ENCODE peak calls at places on chromosomes 1 and 21, in six cellular contexts. X, I, H, T, U and P are unnamed samples.

GRCh38 chr1:3005771-3006170 is 15.5 kb upstream of the ACTRT2 start:
- DNase-seq in X (no peak), I (no peak), H (no peak), T (no peak), U (no peak), P (no peak)

GRCh38 chr1:191016765-191017164 is 539.1 kb upstream of the BRINP3 start:
- DNase-seq in X (no peak), I (no peak), H (no peak), T (no peak), U (no peak), P (no peak)

GRCh38 chr1:208247696-208248095 is 3.5 kb upstream of the PLXNA2 start:
- DNase-seq in X (no peak), I (no peak), H (no peak), T (no peak), U (no peak), P (no peak)

GRCh38 chr1:95226781-95227660 is 7.0 kb upstream of the RWDD3 start:
- DNase-seq in X (no peak), I (no peak), H (no peak), T (no peak), U (no peak), P (no peak)

GRCh38 chr1:70504176-70504820 is 93.2 kb downstream of the CTH start:
- DNase-seq in X (no peak), I (no peak), H (peak; percentile 56), T (peak; percentile 29), U (no peak), P (peak; percentile 21)

GRCh38 chr1:53303175-53303574 is 24.7 kb downstream of the LRP8 start:
- DNase-seq in X (no peak), I (no peak), H (no peak), T (no peak), U (no peak), P (no peak)

GRCh38 chr1:54767526-54767925 is 3.2 kb upstream of the PARS2 start:
- DNase-seq in X (no peak), I (no peak), H (no peak), T (no peak), U (no peak), P (no peak)

GRCh38 chr21:34669149-34669879 is 520 bp downstream of the CLIC6 start:
- DNase-seq in X (no peak), I (no peak), H (no peak), T (no peak), U (no peak), P (no peak)

GRCh38 chr21:44442266-44443125 is 12.8 kb upstream of the LRRC3 start:
- DNase-seq in X (no peak), I (no peak), H (no peak), T (no peak), U (no peak), P (no peak)

GRCh38 chr21:38796426-38796825 is 9.3 kb upstream of the ETS2 start:
- DNase-seq in X (peak; percentile 56), I (no peak), H (no peak), T (no peak), U (no peak), P (no peak)

GRCh38 chr1:47710075-47711071 is 272.5 kb downstream of the FOXD2 start:
- DNase-seq in X (peak; percentile 37), I (peak; percentile 28), H (no peak), T (peak; percentile 49), U (no peak), P (peak; percentile 97)

GRCh38 chr1:214422137-214422671 is 129.2 kb downstream of the PTPN14 start:
- DNase-seq in X (peak; percentile 94), I (no peak), H (no peak), T (no peak), U (no peak), P (no peak)

GRCh38 chr1:206897175-206897574 is at the start of gene IL24:
- DNase-seq in X (no peak), I (no peak), H (no peak), T (no peak), U (no peak), P (no peak)

GRCh38 chr1:41417746-41418145 is 56.5 kb downstream of the FOXO6 start:
- DNase-seq in X (no peak), I (no peak), H (no peak), T (no peak), U (no peak), P (no peak)

GRCh38 chr1:216722841-216723240 is 388 bp downstream of the ESRRG start:
- DNase-seq in X (no peak), I (no peak), H (no peak), T (no peak), U (no peak), P (no peak)

GRCh38 chr1:199946305-199947155 is 81.0 kb upstream of the NR5A2 start:
- DNase-seq in X (no peak), I (no peak), H (no peak), T (no peak), U (no peak), P (no peak)

GRCh38 chr21:32772281-32773047 is 909 bp upstream of the PAXBP1 start:
- DNase-seq in X (peak; percentile 20), I (no peak), H (peak; percentile 9), T (no peak), U (no peak), P (peak; percentile 75)

GRCh38 chr1:191034126-191034525 is 556.5 kb upstream of the BRINP3 start:
- DNase-seq in X (no peak), I (no peak), H (no peak), T (no peak), U (no peak), P (no peak)

GRCh38 chr1:3084154-3084553 is 15.2 kb downstream of the PRDM16 start:
- DNase-seq in X (no peak), I (no peak), H (no peak), T (no peak), U (no peak), P (no peak)

GRCh38 chr1:194658090-194658439 is 1471.7 kb upstream of the B3GALT2 start:
- DNase-seq in X (peak; percentile 81), I (peak; percentile 42), H (no peak), T (peak; percentile 21), U (no peak), P (peak; percentile 54)

GRCh38 chr1:247331172-247331525 is 518 bp downstream of the ZNF496 start:
- DNase-seq in X (peak; percentile 78), I (peak; percentile 34), H (no peak), T (peak; percentile 68), U (no peak), P (peak; percentile 92)

GRCh38 chr21:35004289-35004688 is 44.8 kb downstream of the RUNX1 start:
- DNase-seq in X (no peak), I (no peak), H (no peak), T (no peak), U (no peak), P (no peak)

GRCh38 chr1:44707959-44708831 is 22.8 kb downstream of the RNU5D-1 start:
- DNase-seq in X (peak; percentile 45), I (peak; percentile 53), H (no peak), T (peak; percentile 63), U (no peak), P (peak; percentile 68)

GRCh38 chr1:160767417-160768294 is 28.3 kb upstream of the LY9 start:
- DNase-seq in X (no peak), I (no peak), H (peak; percentile 60), T (no peak), U (no peak), P (no peak)

GRCh38 chr1:207407655-207408256 is 46.4 kb upstream of the CR2 start:
- DNase-seq in X (peak; percentile 13), I (no peak), H (no peak), T (no peak), U (no peak), P (no peak)

GRCh38 chr21:38910390-38911008 is 104.8 kb downstream of the ETS2 start:
- DNase-seq in X (no peak), I (peak; percentile 74), H (no peak), T (peak; percentile 49), U (no peak), P (no peak)

GRCh38 chr1:159945483-159946241 is at the start of gene IGSF9:
- DNase-seq in X (peak; percentile 49), I (peak; percentile 78), H (no peak), T (peak; percentile 71), U (peak; percentile 81), P (peak; percentile 89)

GRCh38 chr1:229664133-229664689 is 38.2 kb downstream of the URB2 start:
- DNase-seq in X (peak; percentile 63), I (no peak), H (peak; percentile 69), T (no peak), U (no peak), P (no peak)

GRCh38 chr1:201408815-201409200 is 9.7 kb upstream of the LAD1 start:
- DNase-seq in X (no peak), I (no peak), H (no peak), T (no peak), U (no peak), P (no peak)

GRCh38 chr1:202505356-202505755 is 156.9 kb downstream of the PPP1R12B start:
- DNase-seq in X (peak; percentile 85), I (no peak), H (no peak), T (no peak), U (no peak), P (no peak)

GRCh38 chr1:36365310-36365895 is 20.3 kb downstream of the STK40 start:
- DNase-seq in X (peak; percentile 67), I (no peak), H (no peak), T (no peak), U (no peak), P (no peak)
- TF ChIP-seq CEBPB in X (peak; percentile 66), I (no peak), H (no peak), T (no peak), U (no peak), P (no peak)

GRCh38 chr1:170096806-170097340 is 22.4 kb upstream of the KIFAP3 start:
- DNase-seq in X (no peak), I (no peak), H (no peak), T (no peak), U (no peak), P (no peak)
- TF ChIP-seq CEBPB in X (no peak), I (no peak), H (no peak), T (no peak), U (no peak), P (no peak)

DNA sequence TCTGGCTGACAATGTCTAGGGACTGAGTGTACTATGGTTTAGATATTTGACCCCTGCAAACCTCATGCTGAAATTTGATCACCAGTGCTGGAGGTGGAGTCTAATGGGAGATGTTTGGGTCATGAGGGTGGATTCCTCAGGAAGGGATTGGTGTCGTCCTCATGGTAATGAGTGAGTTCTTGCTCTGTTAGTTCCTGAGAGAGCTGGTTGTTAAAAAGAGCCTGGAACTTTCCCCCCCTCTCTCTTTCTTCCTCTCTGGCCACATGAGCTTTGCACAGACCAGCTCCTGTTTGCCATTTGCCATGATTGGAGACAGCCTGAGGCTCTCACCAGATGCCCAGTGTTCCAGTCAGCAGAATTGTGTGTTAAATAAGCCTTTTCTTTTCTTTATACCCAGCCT is 36.6 kb upstream of the CNIH3 start:
- DNase-seq in X (peak; percentile 76), I (no peak), H (no peak), T (no peak), U (no peak), P (no peak)
- TF ChIP-seq CEBPB in X (no peak), I (no peak), H (no peak), T (no peak), U (no peak), P (no peak)

GRCh38 chr1:21295059-21295401 is 4.8 kb upstream of the ECE1 start:
- DNase-seq in X (peak; percentile 65), I (peak; percentile 42), H (no peak), T (no peak), U (no peak), P (peak; percentile 62)
- TF ChIP-seq CEBPB in X (no peak), I (no peak), H (no peak), T (no peak), U (no peak), P (no peak)